ENCODE peak calls at places on chromosomes 2 and 18, in ten cellular contexts. U is fibroblast of the aortic adventitia, K is breast epithelium, N is neural progenitor cell, O is left ventricle myocardium inferior, T is brain microvascular endothelial cell, W is GM12864, D is stomach, I is RWPE2, B is fibroblast of lung. M is an unnamed sample.

GRCh38 chr2:133841905-133842304 is 273.6 kb upstream of the NCKAP5 start:
- DNase-seq in U (peak), K (no peak), N (no peak), O (no peak), T (peak), W (no peak), D (no peak), I (no peak), B (peak), M (no peak)

GRCh38 chr2:68837164-68837860 is 33.9 kb downstream of the BMP10 start:
- DNase-seq in U (peak), K (no peak), N (peak), O (peak), T (no peak), W (no peak), D (peak), I (no peak), B (peak), M (peak)

GRCh38 chr2:200901459-200902072 is 12.4 kb downstream of the NIF3L1 start:
- DNase-seq in U (peak), K (no peak), N (peak), O (no peak), T (peak), W (peak), D (peak), I (peak), B (peak), M (peak)

GRCh38 chr2:101844055-101844635 is 146.6 kb downstream of the MAP4K4 start:
- DNase-seq in U (peak), K (no peak), N (no peak), O (no peak), T (peak), W (no peak), D (no peak), I (no peak), B (peak), M (no peak)

GRCh38 chr2:232493701-232494426 is 6.2 kb upstream of the ECEL1 start:
- DNase-seq in U (no peak), K (no peak), N (no peak), O (no peak), T (no peak), W (no peak), D (no peak), I (peak), B (no peak), M (no peak)

GRCh38 chr2:158926478-158926948 is 41.9 kb upstream of the TANC1 start:
- DNase-seq in U (peak), K (no peak), N (no peak), O (no peak), T (peak), W (no peak), D (no peak), I (no peak), B (peak), M (no peak)

GRCh38 chr18:73827801-73828200 is 319.8 kb downstream of the FBXO15 start:
- DNase-seq in U (peak), K (no peak), N (no peak), O (no peak), T (no peak), W (no peak), D (no peak), I (no peak), B (no peak), M (no peak)

GRCh38 chr18:6497543-6497942 is 82.8 kb upstream of the L3MBTL4 start:
- DNase-seq in U (no peak), K (no peak), N (no peak), O (no peak), T (no peak), W (no peak), D (no peak), I (no peak), B (no peak), M (no peak)

GRCh38 chr2:158395166-158395565 is 61.4 kb downstream of the CCDC148 start:
- DNase-seq in U (no peak), K (no peak), N (peak), O (no peak), T (peak), W (no peak), D (peak), I (no peak), B (no peak), M (no peak)

GRCh38 chr2:239639366-239640185 is 238.8 kb upstream of the HDAC4 start:
- DNase-seq in U (no peak), K (no peak), N (no peak), O (no peak), T (no peak), W (no peak), D (no peak), I (no peak), B (no peak), M (no peak)

GRCh38 chr2:122447237-122447636 is 691.8 kb downstream of the TSN start:
- DNase-seq in U (no peak), K (no peak), N (no peak), O (no peak), T (no peak), W (no peak), D (no peak), I (no peak), B (no peak), M (no peak)

GRCh38 chr2:5722236-5722635 is 30.1 kb downstream of the SOX11 start:
- DNase-seq in U (no peak), K (no peak), N (no peak), O (no peak), T (no peak), W (no peak), D (no peak), I (no peak), B (no peak), M (no peak)

GRCh38 chr2:40243581-40243980 is 208.3 kb downstream of the SLC8A1 start:
- DNase-seq in U (peak), K (no peak), N (no peak), O (no peak), T (peak), W (no peak), D (no peak), I (no peak), B (peak), M (no peak)

GRCh38 chr18:59052965-59053960 is 86.4 kb upstream of the SEC11C start:
- DNase-seq in U (peak), K (no peak), N (no peak), O (no peak), T (no peak), W (no peak), D (peak), I (no peak), B (no peak), M (no peak)

GRCh38 chr2:67255933-67256615 is 141.1 kb upstream of the ETAA1 start:
- DNase-seq in U (peak), K (no peak), N (no peak), O (no peak), T (peak), W (no peak), D (no peak), I (no peak), B (peak), M (no peak)

GRCh38 chr2:227765788-227766187 is 20.1 kb downstream of the SCYGR8 start:
- DNase-seq in U (no peak), K (no peak), N (no peak), O (no peak), T (no peak), W (no peak), D (no peak), I (no peak), B (no peak), M (no peak)

GRCh38 chr18:46481847-46482245 is 175.2 kb downstream of the LOXHD1 start:
- DNase-seq in U (peak), K (no peak), N (no peak), O (no peak), T (no peak), W (no peak), D (no peak), I (no peak), B (peak), M (no peak)

GRCh38 chr2:222569826-222570225 is 86.1 kb downstream of the FARSB start:
- DNase-seq in U (peak), K (no peak), N (no peak), O (no peak), T (no peak), W (no peak), D (no peak), I (no peak), B (peak), M (no peak)

GRCh38 chr2:163906410-163906809 is 170.6 kb upstream of the FIGN start:
- DNase-seq in U (peak), K (no peak), N (no peak), O (no peak), T (no peak), W (no peak), D (no peak), I (no peak), B (no peak), M (no peak)

GRCh38 chr18:44178476-44178875 is 502.2 kb upstream of the SETBP1 start:
- DNase-seq in U (peak), K (no peak), N (no peak), O (no peak), T (no peak), W (no peak), D (no peak), I (no peak), B (peak), M (no peak)

GRCh38 chr2:213834331-213834730 is 550.1 kb downstream of the SPAG16 start:
- DNase-seq in U (peak), K (no peak), N (no peak), O (no peak), T (peak), W (no peak), D (no peak), I (no peak), B (peak), M (no peak)

GRCh38 chr2:25787020-25787419 is 91.3 kb downstream of the ASXL2 start:
- DNase-seq in U (no peak), K (no peak), N (no peak), O (no peak), T (no peak), W (no peak), D (no peak), I (no peak), B (no peak), M (no peak)

DNA sequence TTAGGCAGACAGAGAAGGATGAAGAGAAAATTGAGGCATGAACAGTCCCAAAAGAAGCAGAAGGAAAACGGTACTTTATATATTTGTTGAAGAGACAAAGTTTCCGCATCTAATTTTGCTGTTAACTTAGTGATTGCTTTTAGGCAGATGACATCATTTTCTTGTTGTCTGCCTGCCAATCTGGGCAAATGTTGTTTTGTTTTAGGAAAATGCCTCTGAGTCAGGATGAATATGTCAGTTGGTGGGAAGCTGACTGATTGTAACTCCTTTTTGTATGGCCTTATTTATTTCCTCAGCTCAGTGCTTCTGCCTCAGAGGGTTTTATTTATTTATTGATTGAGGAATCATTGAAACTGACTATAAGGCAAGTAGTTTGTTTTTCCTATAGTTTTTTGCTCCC is 52.6 kb upstream of the CAVIN2 start:
- DNase-seq in U (peak), K (no peak), N (no peak), O (no peak), T (peak), W (no peak), D (no peak), I (no peak), B (peak), M (no peak)
- TF ChIP-seq CTCF in U (no peak), K (no peak), N (no peak), O (no peak), T (no peak), W (no peak), D (no peak), I (no peak), B (no peak), M (no peak)

GRCh38 chr2:23349508-23349907 is 35.5 kb upstream of the KLHL29 start:
- DNase-seq in U (no peak), K (no peak), N (no peak), O (no peak), T (no peak), W (no peak), D (no peak), I (no peak), B (no peak), M (no peak)

GRCh38 chr2:23346029-23346428 is 39.0 kb upstream of the KLHL29 start:
- DNase-seq in U (no peak), K (no peak), N (no peak), O (no peak), T (no peak), W (no peak), D (no peak), I (no peak), B (no peak), M (no peak)

GRCh38 chr2:23350026-23350791 is 34.8 kb upstream of the KLHL29 start:
- DNase-seq in U (no peak), K (no peak), N (no peak), O (no peak), T (peak), W (no peak), D (no peak), I (no peak), B (no peak), M (no peak)

GRCh38 chr2:23347516-23348481 is 37.2 kb upstream of the KLHL29 start:
- DNase-seq in U (no peak), K (no peak), N (no peak), O (no peak), T (no peak), W (no peak), D (no peak), I (no peak), B (no peak), M (no peak)

GRCh38 chr2:23346781-23347180 is 38.2 kb upstream of the KLHL29 start:
- DNase-seq in U (no peak), K (no peak), N (no peak), O (no peak), T (no peak), W (no peak), D (no peak), I (no peak), B (no peak), M (no peak)
- TF ChIP-seq CTCF in U (no peak), K (no peak), N (no peak), O (no peak), T (no peak), W (no peak), D (no peak), I (no peak), B (no peak), M (no peak)

DNA sequence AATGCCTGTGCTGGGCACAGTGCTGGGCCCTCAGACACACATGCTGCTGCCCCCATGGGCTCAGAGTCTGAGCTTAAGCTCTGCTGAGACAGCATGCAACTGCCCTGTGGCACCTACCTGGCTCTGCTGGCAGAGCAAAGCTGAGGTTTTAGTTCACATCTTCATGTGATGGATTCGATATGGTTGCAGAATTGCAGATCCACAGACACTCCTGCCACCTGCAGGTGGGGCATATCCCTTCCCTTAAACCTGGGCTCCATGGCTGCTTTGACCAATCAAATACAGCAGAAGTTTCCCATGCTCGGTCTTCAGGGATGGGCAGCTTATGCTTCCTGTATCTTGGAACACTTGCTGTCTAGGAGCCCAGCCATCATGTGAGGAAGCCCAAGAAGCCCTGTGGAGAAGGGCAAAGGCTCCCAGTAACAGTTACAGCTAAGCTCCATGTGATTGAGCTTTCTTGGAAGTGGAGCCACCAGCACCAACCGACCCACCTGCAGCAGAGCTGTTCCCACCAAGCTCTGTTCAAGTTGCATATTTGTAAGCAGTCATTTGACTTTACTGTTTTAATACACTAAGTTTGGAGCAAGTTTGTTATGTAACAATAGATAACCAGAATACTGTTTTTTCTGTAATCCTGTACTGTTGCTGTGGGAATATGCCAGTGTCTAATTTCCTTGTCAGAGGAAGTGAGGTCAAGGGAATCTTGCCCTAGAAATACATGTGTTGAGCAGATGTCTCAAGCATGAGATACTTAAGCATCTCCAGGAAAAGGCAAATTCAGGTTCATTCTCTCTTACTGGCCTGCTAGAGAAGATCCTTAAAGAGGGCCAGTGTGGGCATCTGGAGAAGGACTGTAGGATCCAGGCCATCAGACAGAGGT is 79.3 kb downstream of the SH3RF3 start:
- DNase-seq in U (peak), K (no peak), N (no peak), O (no peak), T (no peak), W (no peak), D (no peak), I (no peak), B (peak), M (no peak)
- TF ChIP-seq CTCF in U (no peak), K (no peak), N (peak), O (peak), T (peak), W (peak), D (no peak), I (peak), B (no peak), M (no peak)

GRCh38 chr2:98444436-98445166 is at the start of gene INPP4A:
- DNase-seq in U (peak), K (peak), N (peak), O (peak), T (no peak), W (no peak), D (peak), I (no peak), B (peak), M (peak)
- TF ChIP-seq CTCF in U (no peak), K (no peak), N (peak), O (peak), T (no peak), W (no peak), D (no peak), I (peak), B (no peak), M (no peak)

DNA sequence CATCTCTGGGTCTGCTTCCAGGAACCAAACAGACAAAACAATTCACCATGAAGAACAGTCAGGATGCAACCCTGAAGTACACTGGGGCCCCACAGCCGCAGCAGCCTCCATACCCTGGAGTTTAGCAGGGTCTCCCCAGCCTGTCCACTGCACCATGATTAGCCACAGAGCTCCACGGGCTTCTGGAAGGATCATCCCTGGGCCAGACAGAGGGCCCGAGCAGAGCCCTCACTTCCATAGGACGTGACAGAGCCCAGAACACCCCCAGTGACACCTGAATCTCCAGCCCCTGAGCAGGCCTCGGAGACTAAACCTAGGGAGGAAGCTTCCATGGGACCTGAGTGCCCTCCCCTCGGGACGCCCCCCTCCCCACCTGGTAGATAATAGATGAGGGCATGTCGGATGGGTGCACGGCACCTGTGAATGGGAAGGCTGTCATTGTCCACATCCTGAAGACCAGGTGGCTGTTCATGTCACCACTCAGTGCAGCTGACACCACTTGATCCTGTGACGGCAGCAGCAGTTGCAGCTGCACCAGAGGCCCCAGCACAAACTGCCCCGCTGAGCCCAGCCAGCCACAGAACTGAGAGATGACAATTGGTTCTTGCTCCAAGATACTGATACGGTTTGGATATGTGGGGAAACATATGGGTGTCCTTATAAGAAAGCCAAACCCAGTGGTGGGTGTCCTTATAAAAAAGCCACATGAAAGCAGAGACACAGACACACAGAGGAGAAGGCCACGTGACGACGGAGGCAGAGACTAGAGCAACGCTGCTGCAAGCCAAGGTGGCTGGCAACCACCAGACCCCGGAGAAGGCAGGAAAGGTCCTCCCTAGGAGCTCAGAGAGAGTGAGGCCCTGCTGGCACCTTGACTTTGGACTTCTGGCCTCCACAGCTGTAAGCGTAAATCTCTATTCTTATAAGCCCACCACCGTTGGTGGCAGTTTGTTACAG is 23.2 kb downstream of the KIF1A start:
- DNase-seq in U (no peak), K (no peak), N (no peak), O (no peak), T (no peak), W (no peak), D (no peak), I (no peak), B (no peak), M (peak)
- TF ChIP-seq CTCF in U (no peak), K (no peak), N (no peak), O (no peak), T (no peak), W (no peak), D (no peak), I (no peak), B (no peak), M (no peak)

GRCh38 chr2:4110273-4110672 is 406.9 kb downstream of the DCDC2C start:
- DNase-seq in U (no peak), K (no peak), N (no peak), O (no peak), T (no peak), W (no peak), D (no peak), I (no peak), B (no peak), M (no peak)
- TF ChIP-seq CTCF in U (no peak), K (no peak), N (peak), O (no peak), T (no peak), W (no peak), D (no peak), I (no peak), B (no peak), M (no peak)

GRCh38 chr2:241609859-241610793 is 26.8 kb downstream of the THAP4 start:
- DNase-seq in U (peak), K (peak), N (peak), O (peak), T (peak), W (peak), D (peak), I (peak), B (peak), M (peak)
- TF ChIP-seq CTCF in U (peak), K (peak), N (peak), O (peak), T (peak), W (peak), D (no peak), I (peak), B (peak), M (peak)

GRCh38 chr2:180359522-180360282 is 352.6 kb upstream of the CWC22 start:
- DNase-seq in U (no peak), K (peak), N (no peak), O (no peak), T (no peak), W (peak), D (peak), I (no peak), B (no peak), M (no peak)
- TF ChIP-seq CTCF in U (no peak), K (no peak), N (peak), O (no peak), T (no peak), W (peak), D (no peak), I (no peak), B (no peak), M (no peak)

DNA sequence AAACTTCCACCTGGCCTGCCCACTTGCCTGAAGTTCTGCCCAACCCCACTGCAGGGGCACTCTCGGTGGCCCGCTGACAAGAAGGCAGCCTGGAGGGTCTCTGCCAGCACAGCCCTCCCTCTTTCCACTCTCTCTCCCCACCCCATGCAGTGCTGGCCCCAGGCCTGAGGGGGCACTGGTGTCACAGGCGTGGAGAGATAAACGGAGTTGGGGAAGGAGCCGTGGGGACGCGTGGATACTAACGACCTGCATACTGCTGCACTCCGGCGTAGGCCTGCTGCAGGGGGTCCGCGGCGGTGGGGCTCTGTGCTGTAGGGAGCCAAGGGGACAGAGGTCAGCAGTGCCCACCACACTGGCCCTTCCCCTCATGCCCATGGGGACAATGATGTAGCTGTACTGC is 299.3 kb downstream of the CELF4 start:
- DNase-seq in U (no peak), K (no peak), N (peak), O (no peak), T (no peak), W (no peak), D (no peak), I (no peak), B (no peak), M (peak)
- TF ChIP-seq CTCF in U (no peak), K (no peak), N (peak), O (no peak), T (peak), W (peak), D (no peak), I (no peak), B (no peak), M (peak)

M was measured in nephron progenitor cell.